ENCODE peak calls at places on chromosomes 11 and 22, in eight cellular contexts. T is H7, R is adrenal gland, N is fibroblast of lung, K is thoracic aorta, Q is dorsolateral prefrontal cortex, Y is foreskin fibroblast, U is aorta. M is an unnamed sample.

GRCh38 chr11:83438438-83438837 is 152.3 kb upstream of the CCDC90B start:
- DNase-seq in Y (no peak), Q (no peak), T (no peak), K (no peak), N (no peak), U (no peak), R (no peak), M (no peak)

GRCh38 chr11:107929611-107930200 is 1.5 kb downstream of the RAB39A start:
- DNase-seq in K (no peak), R (no peak), Y (no peak), Q (peak; percentile 37), T (peak; percentile 36), N (peak; percentile 12), U (no peak), M (no peak)

GRCh38 chr11:1504581-1505290 is 18.2 kb upstream of the MOB2 start:
- DNase-seq in K (no peak), Y (no peak), R (no peak), N (no peak), T (no peak), Q (no peak), U (peak; percentile 72), M (no peak)

GRCh38 chr11:1475841-1476240 is 10.7 kb downstream of the MOB2 start:
- DNase-seq in R (no peak), T (no peak), Q (peak; percentile 21), N (no peak), Y (no peak), K (no peak), U (no peak), M (no peak)

GRCh38 chr11:80980221-80980620 is 1539.4 kb upstream of the TENM4 start:
- DNase-seq in R (no peak), Q (no peak), U (no peak), Y (peak; percentile 23), K (no peak), T (no peak), N (peak; percentile 38), M (no peak)

GRCh38 chr11:115555336-115556090 is 51.3 kb upstream of the CADM1 start:
- DNase-seq in Q (no peak), R (no peak), T (no peak), K (no peak), N (peak; percentile 16), Y (no peak), U (no peak), M (no peak)

GRCh38 chr22:18055619-18056160 is 22.1 kb upstream of the PEX26 start:
- DNase-seq in K (no peak), Q (no peak), U (no peak), T (no peak), N (no peak), R (no peak), Y (no peak), M (no peak)

GRCh38 chr11:130689222-130689908 is 226.9 kb downstream of the SNX19 start:
- DNase-seq in Q (no peak), K (no peak), N (peak; percentile 73), U (no peak), T (no peak), Y (no peak), R (no peak), M (no peak)

GRCh38 chr11:20337526-20338154 is 25.9 kb upstream of the HTATIP2 start:
- DNase-seq in R (no peak), U (no peak), K (no peak), N (peak; percentile 22), T (peak; percentile 45), Q (no peak), Y (peak; percentile 24), M (peak; percentile 78)

GRCh38 chr11:125956371-125956770 is 10.5 kb downstream of the VSIG10L2 start:
- DNase-seq in U (no peak), N (peak; percentile 58), Q (peak; percentile 81), K (no peak), R (no peak), T (no peak), Y (no peak), M (no peak)

DNA sequence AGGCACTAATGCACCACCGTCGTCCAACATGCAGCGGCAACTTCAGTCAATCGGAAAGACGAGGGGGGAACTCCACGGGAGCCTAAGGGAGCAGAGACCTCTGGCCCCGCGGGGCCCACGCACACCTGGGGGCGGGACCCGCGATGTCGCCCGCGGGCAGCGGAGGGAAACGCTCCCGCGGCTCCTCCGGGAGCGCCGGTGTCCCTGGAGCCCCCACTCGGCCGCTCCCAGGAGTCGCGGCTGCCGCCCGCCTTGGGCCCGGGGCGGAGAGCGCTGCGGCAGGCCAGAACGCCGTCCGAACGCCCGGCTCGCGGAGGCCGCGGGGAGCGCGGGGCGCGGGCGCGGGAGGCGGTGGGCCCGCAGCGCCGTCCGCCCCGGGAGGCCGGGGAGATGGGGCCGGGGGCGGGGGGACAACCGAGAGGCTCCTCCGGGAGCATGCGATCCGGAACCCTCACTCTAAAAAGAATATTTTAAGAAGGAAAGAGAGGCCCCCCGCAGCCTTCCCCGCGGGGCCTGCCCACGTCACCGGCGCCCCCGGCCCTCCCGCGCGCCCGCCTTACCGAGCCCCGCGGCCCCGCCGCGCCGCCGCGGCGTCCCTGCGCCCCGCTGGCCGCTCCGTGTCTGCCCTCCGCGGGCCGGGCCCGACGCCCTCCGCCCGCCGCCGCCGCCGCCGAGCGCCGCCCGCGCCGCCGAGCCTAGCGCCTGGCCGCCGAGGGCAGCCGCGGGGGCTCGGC is 86.6 kb upstream of the ARHGAP32 start:
- DNase-seq in N (no peak), U (no peak), T (peak; percentile 72), R (no peak), Y (peak; percentile 68), Q (no peak), K (no peak), M (no peak)
- H3K4me3 ChIP-seq in N (peak overlapping the region; percentile 69), U (peak overlapping the region; percentile 92), T (peak overlapping the region; percentile 73), R (no peak overlapping the region), Y (peak overlapping the region; percentile 63), Q (peak overlapping the region; percentile 75), K (peak overlapping the region; percentile 71), M (peak overlapping the region; percentile 74)

GRCh38 chr11:75429902-75430691 is 2.9 kb downstream of the KLHL35 start:
- DNase-seq in N (peak; percentile 78), T (peak; percentile 92), U (peak; percentile 91), K (no peak), R (peak; percentile 51), Y (peak; percentile 87), Q (peak; percentile 56), M (no peak)
- H3K4me3 ChIP-seq in N (no peak overlapping the region), T (peak overlapping the region; percentile 38), U (no peak overlapping the region), K (peak overlapping the region; percentile 67), R (no peak overlapping the region), Y (peak overlapping the region; percentile 24), Q (peak overlapping the region; percentile 57), M (no peak overlapping the region)

GRCh38 chr11:32435947-32436750 is 810 bp upstream of the WT1 start:
- DNase-seq in T (peak; percentile 73), N (no peak), R (no peak), K (no peak), Y (no peak), U (no peak), Q (no peak), M (no peak)

GRCh38 chr11:32438346-32438882 is 3.1 kb upstream of the WT1 start:
- DNase-seq in R (no peak), Q (no peak), N (no peak), T (no peak), Y (no peak), K (no peak), U (no peak), M (no peak)

GRCh38 chr11:32437406-32438345 is 2.3 kb upstream of the WT1 start:
- DNase-seq in U (no peak), R (no peak), K (no peak), Q (no peak), Y (no peak), N (no peak), T (peak; percentile 70), M (no peak)

GRCh38 chr11:32435511-32435946 is at the start of gene WT1:
- DNase-seq in K (no peak), Y (no peak), U (no peak), Q (no peak), R (no peak), N (no peak), T (peak; percentile 88), M (no peak)

DNA sequence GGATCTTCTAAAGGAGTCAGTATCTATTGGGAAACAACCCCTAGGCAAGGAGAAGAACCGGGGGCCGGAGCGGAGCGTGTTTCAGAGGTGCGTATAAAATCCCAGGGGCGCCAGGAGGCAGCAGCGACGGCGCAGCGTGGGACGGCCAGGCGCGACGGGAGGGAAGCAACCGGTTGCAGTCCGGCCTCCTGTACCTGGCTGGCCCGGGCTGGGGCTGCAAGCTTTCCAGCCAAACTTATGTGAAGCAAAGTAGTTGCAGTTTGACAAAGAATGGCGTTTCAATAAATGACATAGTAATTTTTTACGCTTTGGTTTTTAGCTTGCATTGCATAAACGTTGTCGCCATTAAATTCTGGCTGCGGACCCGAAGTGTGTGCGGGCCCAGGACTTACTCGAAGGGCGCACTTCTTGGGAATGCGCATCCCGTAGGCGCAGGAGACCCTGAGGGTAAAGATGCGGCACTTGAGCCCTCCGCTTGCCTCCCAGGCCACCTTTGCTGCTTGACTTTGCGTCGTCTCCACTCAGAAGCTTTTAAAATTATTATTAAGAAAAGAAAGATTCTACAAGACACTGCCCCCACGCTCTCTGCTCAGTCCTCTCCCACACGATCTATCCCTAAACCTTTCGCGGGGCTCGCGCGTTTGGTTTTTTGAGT is 1.5 kb upstream of the WT1 start:
- DNase-seq in R (no peak), U (no peak), Q (no peak), N (no peak), T (peak; percentile 72), K (no peak), Y (no peak), M (no peak)
- H3K4me3 ChIP-seq in R (no peak overlapping the region), U (no peak overlapping the region), Q (no peak overlapping the region), N (no peak overlapping the region), T (no peak overlapping the region), K (no peak overlapping the region), Y (no peak overlapping the region), M (no peak overlapping the region)

GRCh38 chr11:74169736-74170458 is 905 bp downstream of the C2CD3 start:
- DNase-seq in R (no peak), K (no peak), Y (no peak), T (no peak), Q (no peak), U (no peak), N (no peak), M (no peak)
- H3K4me3 ChIP-seq in R (peak overlapping the region; percentile 48), K (peak overlapping the region; percentile 85), Y (peak overlapping the region; percentile 100), T (peak overlapping the region; percentile 81), Q (peak overlapping the region; percentile 88), U (peak overlapping the region; percentile 82), N (peak overlapping the region; percentile 55), M (peak overlapping the region; percentile 77)

GRCh38 chr11:111764621-111765020 is 1.6 kb downstream of the PPP2R1B start:
- DNase-seq in Q (no peak), Y (peak; percentile 31), K (no peak), U (no peak), R (no peak), T (no peak), N (peak; percentile 17), M (no peak)
- H3K4me3 ChIP-seq in Q (peak overlapping the region; percentile 98), Y (peak overlapping the region; percentile 95), K (peak overlapping the region; percentile 97), U (peak overlapping the region; percentile 68), R (no peak overlapping the region), T (no peak overlapping the region), N (peak overlapping the region; percentile 89), M (peak overlapping the region; percentile 95)

GRCh38 chr22:32849501-32849900 is 48.0 kb downstream of the TIMP3 start:
- DNase-seq in N (no peak), K (no peak), Y (no peak), Q (no peak), T (no peak), R (no peak), U (no peak), M (no peak)
- H3K4me3 ChIP-seq in N (no peak overlapping the region), K (no peak overlapping the region), Y (no peak overlapping the region), Q (no peak overlapping the region), T (no peak overlapping the region), R (no peak overlapping the region), U (no peak overlapping the region), M (no peak overlapping the region)

M was measured in SJCRH30.